ENCODE peak calls at places on chromosome 6, in nine cellular contexts. P, G, O, E, H, F, S, L and M are unnamed samples.
A peak's percentile ranks its signal among the peaks of the same experiment; 100 is the strongest.

GRCh38 chr6:68226460-68226859 is 408.6 kb upstream of the ADGRB3 start:
- DNase-seq in S (no peak), L (no peak), F (no peak), H (no peak), E (no peak), O (no peak), G (no peak), P (no peak), M (no peak)

GRCh38 chr6:148177589-148178233 is 164.9 kb upstream of the SASH1 start:
- DNase-seq in F (peak; percentile 61), H (peak; percentile 79), E (peak; percentile 71), G (peak; percentile 75), P (no peak), S (no peak), O (peak; percentile 76), L (peak; percentile 27), M (peak; percentile 35)

GRCh38 chr6:8435845-8436168 is 462 bp upstream of the SLC35B3 start:
- DNase-seq in P (no peak), L (no peak), O (no peak), S (no peak), G (no peak), H (no peak), F (no peak), E (no peak), M (peak; percentile 30)

GRCh38 chr6:21781075-21781474 is 187.5 kb downstream of the SOX4 start:
- DNase-seq in O (no peak), F (no peak), H (no peak), G (no peak), S (no peak), L (no peak), P (no peak), E (no peak), M (no peak)

GRCh38 chr6:4774715-4775590 is 1.3 kb upstream of the CDYL start:
- DNase-seq in E (peak; percentile 21), S (no peak), F (peak; percentile 4), O (no peak), G (peak; percentile 68), L (no peak), H (no peak), P (no peak), M (no peak)

GRCh38 chr6:129507059-129507807 is 202.7 kb downstream of the ARHGAP18 start:
- DNase-seq in E (no peak), G (no peak), L (no peak), F (no peak), S (no peak), H (no peak), O (no peak), P (no peak), M (peak; percentile 38)

GRCh38 chr6:169954977-169955376 is 203.6 kb downstream of the ERMARD start:
- DNase-seq in L (no peak), E (no peak), O (no peak), H (no peak), P (no peak), F (no peak), G (no peak), S (no peak), M (no peak)

GRCh38 chr6:142207265-142207877 is 60.3 kb downstream of the VTA1 start:
- DNase-seq in O (peak; percentile 74), P (peak; percentile 6), E (peak; percentile 42), F (peak; percentile 48), L (no peak), S (peak; percentile 16), G (peak; percentile 51), H (peak; percentile 60), M (peak; percentile 22)

GRCh38 chr6:29502597-29502996 is 14.8 kb upstream of the MAS1L start:
- DNase-seq in G (no peak), F (peak; percentile 96), O (no peak), H (no peak), S (no peak), P (no peak), E (no peak), L (no peak), M (no peak)

GRCh38 chr6:31203345-31203979 is 33.0 kb upstream of the POU5F1 start:
- DNase-seq in F (peak; percentile 64), E (no peak), L (peak; percentile 65), H (no peak), S (peak; percentile 71), G (no peak), P (no peak), O (no peak), M (peak; percentile 69)

GRCh38 chr6:150297327-150298028 is 71.3 kb upstream of the IYD start:
- DNase-seq in O (no peak), F (peak; percentile 87), E (no peak), S (peak; percentile 85), H (no peak), L (no peak), P (no peak), G (no peak), M (peak; percentile 94)

GRCh38 chr6:11224252-11224965 is 8.1 kb downstream of the NEDD9 start:
- DNase-seq in F (peak; percentile 65), G (no peak), S (peak; percentile 75), O (no peak), P (peak; percentile 5), H (no peak), E (no peak), L (peak; percentile 34), M (no peak)

GRCh38 chr6:169254456-169255316 is 1.0 kb upstream of the THBS2 start:
- DNase-seq in O (no peak), S (no peak), P (no peak), L (no peak), H (no peak), F (no peak), E (no peak), G (no peak), M (no peak)

GRCh38 chr6:24566020-24566752 is 71.4 kb downstream of the ALDH5A1 start:
- DNase-seq in S (peak; percentile 20), P (no peak), F (peak; percentile 17), L (no peak), E (no peak), G (no peak), H (no peak), O (no peak), M (no peak)

GRCh38 chr6:106084106-106084963 is 1.8 kb upstream of the PRDM1 start:
- DNase-seq in E (peak; percentile 25), P (no peak), L (peak; percentile 69), H (no peak), G (no peak), O (no peak), S (peak; percentile 87), F (peak; percentile 47), M (no peak)

GRCh38 chr6:159213401-159213800 is 44.2 kb downstream of the FNDC1 start:
- DNase-seq in E (no peak), H (no peak), S (peak; percentile 65), O (peak; percentile 18), F (no peak), G (no peak), P (no peak), L (no peak), M (no peak)

GRCh38 chr6:159221486-159222170 is 52.4 kb downstream of the FNDC1 start:
- DNase-seq in H (no peak), E (no peak), L (no peak), F (no peak), G (no peak), S (peak; percentile 54), P (no peak), O (no peak), M (no peak)

GRCh38 chr6:159220093-159220492 is 50.9 kb downstream of the FNDC1 start:
- DNase-seq in E (no peak), G (no peak), H (no peak), P (no peak), S (no peak), F (no peak), L (no peak), O (no peak), M (no peak)

GRCh38 chr6:159214281-159214680 is 45.1 kb downstream of the FNDC1 start:
- DNase-seq in E (no peak), H (no peak), O (no peak), F (no peak), P (no peak), G (no peak), L (no peak), S (peak; percentile 51), M (no peak)

GRCh38 chr6:159217595-159218275 is 48.5 kb downstream of the FNDC1 start:
- DNase-seq in G (no peak), E (no peak), H (peak; percentile 38), S (peak; percentile 40), P (no peak), F (peak; percentile 36), L (no peak), O (peak; percentile 48), M (peak; percentile 36)
- TF ChIP-seq CTCF in G (peak; percentile 35), E (peak; percentile 21), H (no peak), S (peak; percentile 32), P (no peak), F (peak; percentile 70), L (peak; percentile 18), O (peak; percentile 43), M (no peak)

GRCh38 chr6:1636272-1636825 is 26.6 kb downstream of the FOXC1 start:
- DNase-seq in F (no peak), P (no peak), E (no peak), G (no peak), L (no peak), S (no peak), H (no peak), O (no peak), M (no peak)
- H3K27ac ChIP-seq in F (no peak overlapping the region), P (no peak overlapping the region), E (no peak overlapping the region), G (no peak overlapping the region), L (no peak overlapping the region), S (no peak overlapping the region), H (no peak overlapping the region), O (no peak overlapping the region), M (peak overlapping the region; percentile 84)

GRCh38 chr6:36556281-36556680 is 9.0 kb upstream of the STK38 start:
- DNase-seq in L (no peak), P (no peak), H (no peak), G (no peak), F (no peak), O (no peak), S (no peak), E (no peak), M (no peak)

GRCh38 chr6:36559394-36559793 is 12.1 kb upstream of the STK38 start:
- DNase-seq in F (no peak), O (no peak), S (no peak), P (no peak), E (no peak), L (no peak), G (no peak), H (no peak), M (no peak)

GRCh38 chr6:36563928-36564284 is 16.6 kb upstream of the STK38 start:
- DNase-seq in G (no peak), L (no peak), O (no peak), P (no peak), H (no peak), F (no peak), E (no peak), S (no peak), M (no peak)

GRCh38 chr6:36563237-36563927 is 16.1 kb upstream of the STK38 start:
- DNase-seq in P (no peak), E (no peak), G (no peak), L (no peak), F (no peak), H (no peak), O (no peak), S (no peak), M (no peak)

GRCh38 chr6:36560822-36561221 is 13.5 kb upstream of the STK38 start:
- DNase-seq in E (no peak), L (no peak), S (no peak), P (no peak), G (no peak), H (no peak), F (no peak), O (no peak), M (no peak)
- TF ChIP-seq CTCF in E (no peak), L (no peak), S (no peak), P (no peak), G (no peak), H (no peak), F (no peak), O (no peak), M (no peak)

GRCh38 chr6:116562614-116563013 is 8.7 kb upstream of the RWDD1 start:
- DNase-seq in S (no peak), E (no peak), L (no peak), F (no peak), P (no peak), H (no peak), O (no peak), G (no peak), M (no peak)
- H3K27ac ChIP-seq in S (no peak overlapping the region), E (no peak overlapping the region), L (no peak overlapping the region), F (no peak overlapping the region), P (no peak overlapping the region), H (no peak overlapping the region), O (no peak overlapping the region), G (peak overlapping the region; percentile 4), M (no peak overlapping the region)